ENCODE peak calls at places on chromosomes 12 and 14, in four cellular contexts. Q is uterus, W is lung, G is prostate gland. L is an unnamed sample.
A peak's percentile ranks its signal among the peaks of the same experiment; 100 is the strongest.

GRCh38 chr12:10406725-10407124 is 2.8 kb downstream of the KLRC4 start:
- DNase-seq in Q (no peak), W (no peak), G (no peak), L (no peak)

GRCh38 chr14:100827751-100828447 is 2.0 kb downstream of the MEG3 start:
- DNase-seq in Q (no peak), W (no peak), G (no peak), L (no peak)

GRCh38 chr12:54012631-54013398 is 4.0 kb downstream of the HOXC8 start:
- DNase-seq in Q (no peak), W (no peak), G (no peak), L (no peak)

GRCh38 chr14:92670177-92670576 is 78.2 kb downstream of the LGMN start:
- DNase-seq in Q (no peak), W (no peak), G (no peak), L (no peak)

GRCh38 chr12:77166711-77167110 is 101.3 kb upstream of the E2F7 start:
- DNase-seq in Q (no peak), W (no peak), G (no peak), L (no peak)

GRCh38 chr12:32595251-32595650 is 83.8 kb upstream of the DNM1L start:
- DNase-seq in Q (no peak), W (no peak), G (no peak), L (no peak)

GRCh38 chr14:95549656-95550585 is 15.1 kb downstream of the GLRX5 start:
- DNase-seq in Q (no peak), W (no peak), G (no peak), L (no peak)

GRCh38 chr14:101546706-101547105 is 14.6 kb upstream of the DIO3 start:
- DNase-seq in Q (no peak), W (no peak), G (no peak), L (no peak)

GRCh38 chr14:21414137-21414631 is 30.4 kb upstream of the SUPT16H start:
- DNase-seq in Q (no peak), W (no peak), G (no peak), L (no peak)

GRCh38 chr14:104863923-104864266 is 1.2 kb upstream of the CEP170B start:
- DNase-seq in Q (no peak), W (no peak), G (no peak), L (no peak)

GRCh38 chr12:97306121-97306520 is 156.5 kb upstream of the RMST start:
- DNase-seq in Q (no peak), W (no peak), G (no peak), L (no peak)

GRCh38 chr14:22657861-22658260 is 13.7 kb upstream of the OR6J1 start:
- DNase-seq in Q (no peak), W (no peak), G (no peak), L (no peak)

GRCh38 chr12:12661086-12661485 is 34.9 kb downstream of the GPR19 start:
- DNase-seq in Q (no peak), W (no peak), G (no peak), L (no peak)

GRCh38 chr12:3772380-3772779 is 19.5 kb upstream of the CRACR2A start:
- DNase-seq in Q (no peak), W (no peak), G (no peak), L (no peak)

GRCh38 chr12:93784339-93785086 is 107.3 kb downstream of the CRADD start:
- DNase-seq in Q (peak; percentile 79), W (no peak), G (peak; percentile 90), L (no peak)

GRCh38 chr12:124938066-124938465 is 23.6 kb upstream of the UBC start:
- DNase-seq in Q (no peak), W (no peak), G (no peak), L (no peak)

GRCh38 chr12:94704452-94704871 is 54.1 kb upstream of the TMCC3 start:
- DNase-seq in Q (no peak), W (no peak), G (peak; percentile 43), L (no peak)

GRCh38 chr12:115667116-115667515 is 610.4 kb downstream of the MED13L start:
- DNase-seq in Q (no peak), W (no peak), G (no peak), L (no peak)

GRCh38 chr12:120598674-120599463 is 17.7 kb upstream of the POP5 start:
- DNase-seq in Q (no peak), W (no peak), G (no peak), L (peak; percentile 86)

GRCh38 chr14:65100905-65101541 is 1.3 kb downstream of the MAX start:
- DNase-seq in Q (no peak), W (no peak), G (no peak), L (no peak)

GRCh38 chr14:77151918-77152588 is 10.5 kb upstream of the ZDHHC22 start:
- DNase-seq in Q (no peak), W (no peak), G (no peak), L (no peak)

GRCh38 chr12:54428050-54429013 is 9.3 kb upstream of the ITGA5 start:
- DNase-seq in Q (no peak), W (no peak), G (no peak), L (no peak)

GRCh38 chr14:100193417-100194357 is 34.2 kb upstream of the DEGS2 start:
- DNase-seq in Q (no peak), W (no peak), G (peak; percentile 10), L (no peak)

GRCh38 chr14:99546230-99546879 is 57.7 kb downstream of the CCDC85C start:
- DNase-seq in Q (no peak), W (no peak), G (no peak), L (no peak)

GRCh38 chr14:67645414-67645813 is 25.7 kb downstream of the ARG2 start:
- DNase-seq in Q (no peak), W (no peak), G (no peak), L (no peak)

GRCh38 chr12:120649442-120650248 is 9.2 kb downstream of the CABP1 start:
- DNase-seq in Q (no peak), W (no peak), G (no peak), L (no peak)

GRCh38 chr12:77500124-77500523 is 330.6 kb upstream of the NAV3 start:
- DNase-seq in Q (no peak), W (no peak), G (no peak), L (no peak)

GRCh38 chr14:20591235-20591634 is at the start of gene RNASE12:
- DNase-seq in Q (no peak), W (no peak), G (no peak), L (no peak)

GRCh38 chr12:94235894-94236293 is 87.5 kb downstream of the PLXNC1 start:
- DNase-seq in Q (no peak), W (no peak), G (no peak), L (no peak)

GRCh38 chr14:89658977-89659670 is 242.1 kb upstream of the FOXN3 start:
- DNase-seq in Q (no peak), W (no peak), G (no peak), L (no peak)

GRCh38 chr12:82923935-82924334 is 237.2 kb downstream of the TMTC2 start:
- DNase-seq in Q (no peak), W (no peak), G (no peak), L (no peak)

GRCh38 chr12:92324849-92325500 is 179.3 kb upstream of the BTG1 start:
- DNase-seq in Q (no peak), W (no peak), G (no peak), L (no peak)

GRCh38 chr14:74429221-74429691 is 3.2 kb upstream of the SYNDIG1L start:
- DNase-seq in Q (no peak), W (no peak), G (no peak), L (no peak)

GRCh38 chr14:99174920-99175319 is 97.1 kb downstream of the BCL11B start:
- DNase-seq in Q (no peak), W (no peak), G (no peak), L (no peak)

GRCh38 chr12:47164730-47165439 is 85.1 kb upstream of the AMIGO2 start:
- DNase-seq in Q (no peak), W (no peak), G (no peak), L (no peak)

GRCh38 chr12:31386364-31386777 is 60.4 kb upstream of the SINHCAF start:
- DNase-seq in Q (no peak), W (no peak), G (no peak), L (no peak)

GRCh38 chr12:52022841-52023181 is 16.1 kb downstream of the TAMALIN start:
- DNase-seq in Q (peak; percentile 23), W (no peak), G (no peak), L (no peak)

GRCh38 chr12:52025301-52026172 is 18.8 kb downstream of the TAMALIN start:
- DNase-seq in Q (peak; percentile 86), W (peak; percentile 87), G (peak; percentile 81), L (peak; percentile 94)

GRCh38 chr12:52026267-52026666 is 19.5 kb downstream of the TAMALIN start:
- DNase-seq in Q (no peak), W (no peak), G (no peak), L (no peak)

GRCh38 chr12:52023182-52023975 is 16.6 kb downstream of the TAMALIN start:
- DNase-seq in Q (peak; percentile 87), W (peak; percentile 90), G (peak; percentile 83), L (peak; percentile 94)

DNA sequence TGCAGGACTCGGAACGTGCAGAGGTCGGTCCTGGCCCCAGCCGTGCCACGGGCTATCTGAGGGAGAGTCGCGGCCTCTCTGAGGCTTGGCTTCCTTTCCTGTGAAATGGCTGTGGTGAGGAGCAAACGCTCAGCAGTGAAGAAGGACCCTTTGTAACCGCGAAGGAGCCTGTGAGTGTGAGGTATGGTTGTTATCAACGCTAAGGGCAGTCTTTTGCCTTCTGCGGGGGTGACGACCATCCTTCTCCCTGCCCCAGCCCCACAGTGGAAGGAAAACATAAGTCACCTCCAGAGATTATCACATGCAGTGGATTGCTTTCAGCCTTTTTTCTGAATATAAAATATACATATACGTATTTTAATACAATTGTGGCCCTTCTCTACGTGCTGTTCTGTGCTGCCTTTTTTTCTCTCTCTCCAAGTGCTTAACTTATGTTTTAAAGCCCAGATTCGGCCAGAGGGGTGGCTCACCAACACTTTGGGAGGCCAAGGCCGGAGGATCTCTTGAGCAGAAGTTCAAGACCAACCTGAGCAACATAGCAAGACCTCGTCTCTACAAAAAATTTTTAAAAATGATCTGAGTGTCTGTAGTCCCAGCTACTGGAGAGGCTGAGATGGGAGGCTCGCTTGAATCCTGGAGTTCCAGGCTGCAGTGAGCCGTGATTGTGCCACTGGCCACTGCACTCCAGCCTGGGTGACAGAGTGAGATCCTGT is 17.4 kb downstream of the TAMALIN start:
- DNase-seq in Q (no peak), W (no peak), G (no peak), L (no peak)
- TF ChIP-seq CTCF in Q (no peak), W (no peak), G (peak; percentile 10), L (peak; percentile 36)

GRCh38 chr12:6056406-6057211 is 67.9 kb downstream of the VWF start:
- DNase-seq in Q (no peak), W (no peak), G (no peak), L (no peak)
- TF ChIP-seq CTCF in Q (no peak), W (no peak), G (no peak), L (peak; percentile 45)

DNA sequence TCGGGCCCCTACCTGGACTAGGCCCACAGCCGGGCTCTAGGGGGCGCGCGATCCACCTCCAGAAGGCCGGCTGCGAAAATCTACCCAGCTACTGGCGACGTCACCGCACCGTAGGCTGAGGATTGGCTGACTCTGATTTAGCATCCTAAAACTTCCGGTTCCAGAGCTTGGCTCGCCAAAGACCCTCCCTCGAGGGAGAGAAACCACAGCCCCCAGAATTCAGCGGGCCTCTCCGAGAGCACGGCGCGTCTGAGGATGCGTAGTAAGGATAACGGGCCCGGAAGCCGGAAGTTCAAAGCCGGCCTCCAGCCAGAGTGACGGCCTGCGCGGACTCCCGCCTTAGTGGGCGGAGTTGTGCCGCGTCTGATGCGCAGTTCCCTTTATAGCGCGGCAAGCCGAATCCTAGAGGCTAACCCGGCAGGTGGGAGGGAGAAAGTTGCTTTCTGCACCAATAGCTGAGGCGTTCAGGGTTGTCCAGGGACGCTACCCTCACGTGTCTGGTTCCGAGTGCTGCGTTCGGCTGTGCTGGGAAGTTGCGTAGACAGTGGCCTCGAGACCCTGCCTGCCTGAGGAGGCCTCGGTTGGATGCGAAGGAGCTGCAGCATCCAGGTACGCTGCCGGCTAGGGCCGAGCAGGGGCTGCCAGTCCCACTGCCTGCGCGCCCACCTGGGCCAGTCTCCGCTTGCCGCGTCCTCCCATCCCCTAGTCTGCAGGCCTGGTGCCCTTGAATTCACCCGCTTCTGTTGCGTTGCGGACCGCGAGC is at the start of gene COX14:
- DNase-seq in Q (peak; percentile 99), W (peak; percentile 99), G (peak; percentile 99), L (peak; percentile 100)
- TF ChIP-seq CTCF in Q (peak; percentile 96), W (peak; percentile 87), G (peak; percentile 88), L (peak; percentile 96)

GRCh38 chr12:64587447-64587846 is 22.8 kb upstream of the RASSF3 start:
- DNase-seq in Q (no peak), W (no peak), G (no peak), L (no peak)
- TF ChIP-seq CTCF in Q (no peak), W (no peak), G (no peak), L (no peak)

L was measured in osteocyte.